ENCODE peak calls at places on chromosomes 13 and 19, in seven cellular contexts. One of them, this sample, is unnamed.

GRCh38 chr13:89862691-89863036 is 1484.8 kb upstream of the MIR17HG start:
- DNase-seq in OCI-LY7: no peak
- DNase-seq in Peyer's patch: no peak
- DNase-seq in HFF-Myc: no peak
- DNase-seq in astrocyte: no peak
- DNase-seq in AG04450: no peak
- DNase-seq in foreskin fibroblast: no peak
- DNase-seq in this sample: no peak

GRCh38 chr13:99610702-99611289 is 109.5 kb downstream of the TM9SF2 start:
- DNase-seq in OCI-LY7: no peak
- DNase-seq in Peyer's patch: no peak
- DNase-seq in HFF-Myc: no peak
- DNase-seq in astrocyte: no peak
- DNase-seq in AG04450: no peak
- DNase-seq in foreskin fibroblast: no peak
- DNase-seq in this sample: no peak

GRCh38 chr13:101211261-101211660 is 205.0 kb downstream of the NALCN start:
- DNase-seq in OCI-LY7: no peak
- DNase-seq in Peyer's patch: no peak
- DNase-seq in HFF-Myc: no peak
- DNase-seq in astrocyte: peak
- DNase-seq in AG04450: no peak
- DNase-seq in foreskin fibroblast: peak
- DNase-seq in this sample: no peak

GRCh38 chr19:7879102-7879770 is 5.0 kb upstream of the PRR36 start:
- DNase-seq in OCI-LY7: no peak
- DNase-seq in Peyer's patch: no peak
- DNase-seq in HFF-Myc: no peak
- DNase-seq in astrocyte: no peak
- DNase-seq in AG04450: no peak
- DNase-seq in foreskin fibroblast: no peak
- DNase-seq in this sample: no peak

GRCh38 chr19:19062454-19063182 is 1.2 kb upstream of the SLC25A42 start:
- DNase-seq in OCI-LY7: peak
- DNase-seq in Peyer's patch: no peak
- DNase-seq in HFF-Myc: peak
- DNase-seq in astrocyte: peak
- DNase-seq in AG04450: peak
- DNase-seq in foreskin fibroblast: peak
- DNase-seq in this sample: no peak

GRCh38 chr13:20136781-20137703 is 23.8 kb downstream of the GJA3 start:
- DNase-seq in OCI-LY7: no peak
- DNase-seq in Peyer's patch: no peak
- DNase-seq in HFF-Myc: no peak
- DNase-seq in astrocyte: no peak
- DNase-seq in AG04450: no peak
- DNase-seq in foreskin fibroblast: peak
- DNase-seq in this sample: peak

GRCh38 chr19:1082165-1082927 is 12.8 kb downstream of the POLR2E start:
- DNase-seq in OCI-LY7: peak
- DNase-seq in Peyer's patch: peak
- DNase-seq in HFF-Myc: no peak
- DNase-seq in astrocyte: no peak
- DNase-seq in AG04450: no peak
- DNase-seq in foreskin fibroblast: peak
- DNase-seq in this sample: peak

GRCh38 chr19:18604820-18605159 is 1.8 kb downstream of the CRLF1 start:
- DNase-seq in OCI-LY7: no peak
- DNase-seq in Peyer's patch: no peak
- DNase-seq in HFF-Myc: no peak
- DNase-seq in astrocyte: no peak
- DNase-seq in AG04450: no peak
- DNase-seq in foreskin fibroblast: no peak
- DNase-seq in this sample: no peak

GRCh38 chr19:30656520-30657100 is 284.4 kb downstream of the ZNF536 start:
- DNase-seq in OCI-LY7: no peak
- DNase-seq in Peyer's patch: no peak
- DNase-seq in HFF-Myc: no peak
- DNase-seq in astrocyte: no peak
- DNase-seq in AG04450: no peak
- DNase-seq in foreskin fibroblast: no peak
- DNase-seq in this sample: no peak

DNA sequence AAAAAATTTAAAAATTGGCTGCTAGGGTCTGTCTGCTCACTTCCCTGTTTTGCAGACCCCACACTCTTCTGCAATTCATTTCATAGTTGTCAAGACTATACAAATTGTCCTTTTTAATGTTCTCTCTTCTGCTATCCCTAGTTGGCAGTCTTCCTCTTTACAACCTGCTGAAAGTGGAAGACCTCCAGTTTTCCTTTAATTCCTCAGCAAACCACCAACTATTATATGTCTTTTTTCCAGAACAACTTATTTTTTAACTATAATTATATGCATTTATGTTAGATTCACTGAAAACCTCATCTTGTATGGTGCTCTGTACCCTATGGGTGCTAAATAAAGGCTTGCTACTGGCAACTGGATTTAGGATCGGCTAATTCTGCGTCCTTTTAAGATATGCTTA is 1.1 kb upstream of the PHF11 start:
- DNase-seq in OCI-LY7: peak
- DNase-seq in Peyer's patch: no peak
- DNase-seq in HFF-Myc: no peak
- DNase-seq in astrocyte: no peak
- DNase-seq in AG04450: no peak
- DNase-seq in foreskin fibroblast: peak
- DNase-seq in this sample: no peak
- TF ChIP-seq CTCF in OCI-LY7: peak
- TF ChIP-seq CTCF in Peyer's patch: no peak
- TF ChIP-seq CTCF in HFF-Myc: no peak
- TF ChIP-seq CTCF in astrocyte: no peak
- TF ChIP-seq CTCF in AG04450: no peak
- TF ChIP-seq CTCF in foreskin fibroblast: no peak
- TF ChIP-seq CTCF in this sample: no peak

DNA sequence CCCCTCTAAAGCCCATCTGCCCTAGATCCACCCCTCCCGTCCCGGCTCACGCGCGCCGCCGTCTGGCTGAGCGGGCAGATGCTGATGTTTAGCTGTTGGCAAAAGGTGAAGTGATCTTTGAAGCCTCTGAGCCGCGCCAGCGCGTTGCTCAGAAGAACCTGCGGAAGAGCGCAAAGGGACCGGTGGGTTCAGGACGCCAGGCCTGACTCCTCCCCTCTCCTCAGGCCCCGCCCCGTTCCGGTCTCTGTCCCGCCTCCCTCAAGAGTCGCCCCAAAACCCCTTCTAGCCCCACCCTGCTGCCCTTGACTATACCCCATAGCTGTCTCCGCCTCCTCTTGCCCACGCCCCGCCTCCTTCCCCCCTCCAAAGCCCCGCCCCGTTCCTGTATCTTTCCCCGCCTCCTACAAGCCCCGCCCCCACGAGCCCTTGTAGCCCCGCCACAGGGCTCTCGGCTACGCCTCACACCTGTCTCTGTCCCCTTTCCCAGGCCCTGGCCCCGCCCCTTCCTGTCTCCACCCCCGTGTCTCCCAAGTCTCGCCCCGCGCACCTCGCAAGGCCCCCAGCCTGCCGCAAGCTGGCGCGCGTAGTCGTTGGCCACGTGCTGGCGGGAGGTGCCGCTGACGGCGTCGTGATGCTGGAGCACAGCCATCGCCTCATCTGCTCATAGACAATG is 9.5 kb downstream of the MAN2B1 start:
- DNase-seq in OCI-LY7: peak
- DNase-seq in Peyer's patch: no peak
- DNase-seq in HFF-Myc: no peak
- DNase-seq in astrocyte: no peak
- DNase-seq in AG04450: no peak
- DNase-seq in foreskin fibroblast: no peak
- DNase-seq in this sample: no peak
- TF ChIP-seq CTCF in OCI-LY7: no peak
- TF ChIP-seq CTCF in Peyer's patch: no peak
- TF ChIP-seq CTCF in HFF-Myc: no peak
- TF ChIP-seq CTCF in astrocyte: no peak
- TF ChIP-seq CTCF in AG04450: no peak
- TF ChIP-seq CTCF in foreskin fibroblast: no peak
- TF ChIP-seq CTCF in this sample: no peak

GRCh38 chr19:43804443-43804842 is 2.2 kb upstream of the LYPD5 start:
- DNase-seq in OCI-LY7: no peak
- DNase-seq in Peyer's patch: no peak
- DNase-seq in HFF-Myc: no peak
- DNase-seq in astrocyte: no peak
- DNase-seq in AG04450: no peak
- DNase-seq in foreskin fibroblast: no peak
- DNase-seq in this sample: no peak

GRCh38 chr19:43807651-43808050 is 5.4 kb upstream of the LYPD5 start:
- DNase-seq in OCI-LY7: no peak
- DNase-seq in Peyer's patch: no peak
- DNase-seq in HFF-Myc: no peak
- DNase-seq in astrocyte: no peak
- DNase-seq in AG04450: no peak
- DNase-seq in foreskin fibroblast: no peak
- DNase-seq in this sample: no peak

GRCh38 chr19:43809762-43810696 is 7.8 kb upstream of the LYPD5 start:
- DNase-seq in OCI-LY7: peak
- DNase-seq in Peyer's patch: no peak
- DNase-seq in HFF-Myc: no peak
- DNase-seq in astrocyte: peak
- DNase-seq in AG04450: peak
- DNase-seq in foreskin fibroblast: peak
- DNase-seq in this sample: no peak

GRCh38 chr19:43802216-43802951 is at the start of gene LYPD5:
- DNase-seq in OCI-LY7: no peak
- DNase-seq in Peyer's patch: no peak
- DNase-seq in HFF-Myc: no peak
- DNase-seq in astrocyte: no peak
- DNase-seq in AG04450: no peak
- DNase-seq in foreskin fibroblast: no peak
- DNase-seq in this sample: no peak

GRCh38 chr19:43806848-43807247 is 4.6 kb upstream of the LYPD5 start:
- DNase-seq in OCI-LY7: no peak
- DNase-seq in Peyer's patch: no peak
- DNase-seq in HFF-Myc: no peak
- DNase-seq in astrocyte: no peak
- DNase-seq in AG04450: no peak
- DNase-seq in foreskin fibroblast: no peak
- DNase-seq in this sample: no peak
- TF ChIP-seq CTCF in OCI-LY7: no peak
- TF ChIP-seq CTCF in Peyer's patch: no peak
- TF ChIP-seq CTCF in HFF-Myc: no peak
- TF ChIP-seq CTCF in astrocyte: no peak
- TF ChIP-seq CTCF in AG04450: no peak
- TF ChIP-seq CTCF in foreskin fibroblast: no peak
- TF ChIP-seq CTCF in this sample: no peak

GRCh38 chr13:33445476-33445875 is 159.9 kb upstream of the STARD13 start:
- DNase-seq in OCI-LY7: no peak
- DNase-seq in Peyer's patch: no peak
- DNase-seq in HFF-Myc: no peak
- DNase-seq in astrocyte: no peak
- DNase-seq in AG04450: no peak
- DNase-seq in foreskin fibroblast: no peak
- DNase-seq in this sample: no peak

GRCh38 chr13:33445024-33445423 is 159.5 kb upstream of the STARD13 start:
- DNase-seq in OCI-LY7: no peak
- DNase-seq in Peyer's patch: no peak
- DNase-seq in HFF-Myc: no peak
- DNase-seq in astrocyte: no peak
- DNase-seq in AG04450: no peak
- DNase-seq in foreskin fibroblast: no peak
- DNase-seq in this sample: no peak

GRCh38 chr13:33446821-33447481 is 161.4 kb upstream of the STARD13 start:
- DNase-seq in OCI-LY7: no peak
- DNase-seq in Peyer's patch: no peak
- DNase-seq in HFF-Myc: peak
- DNase-seq in astrocyte: no peak
- DNase-seq in AG04450: no peak
- DNase-seq in foreskin fibroblast: peak
- DNase-seq in this sample: no peak

GRCh38 chr13:33435207-33435606 is 149.7 kb upstream of the STARD13 start:
- DNase-seq in OCI-LY7: no peak
- DNase-seq in Peyer's patch: no peak
- DNase-seq in HFF-Myc: no peak
- DNase-seq in astrocyte: no peak
- DNase-seq in AG04450: no peak
- DNase-seq in foreskin fibroblast: no peak
- DNase-seq in this sample: no peak

GRCh38 chr13:33441015-33441414 is 155.5 kb upstream of the STARD13 start:
- DNase-seq in OCI-LY7: no peak
- DNase-seq in Peyer's patch: no peak
- DNase-seq in HFF-Myc: no peak
- DNase-seq in astrocyte: no peak
- DNase-seq in AG04450: no peak
- DNase-seq in foreskin fibroblast: peak
- DNase-seq in this sample: peak
- TF ChIP-seq CTCF in OCI-LY7: peak
- TF ChIP-seq CTCF in Peyer's patch: peak
- TF ChIP-seq CTCF in HFF-Myc: peak
- TF ChIP-seq CTCF in astrocyte: peak
- TF ChIP-seq CTCF in AG04450: peak
- TF ChIP-seq CTCF in foreskin fibroblast: no peak
- TF ChIP-seq CTCF in this sample: no peak

DNA sequence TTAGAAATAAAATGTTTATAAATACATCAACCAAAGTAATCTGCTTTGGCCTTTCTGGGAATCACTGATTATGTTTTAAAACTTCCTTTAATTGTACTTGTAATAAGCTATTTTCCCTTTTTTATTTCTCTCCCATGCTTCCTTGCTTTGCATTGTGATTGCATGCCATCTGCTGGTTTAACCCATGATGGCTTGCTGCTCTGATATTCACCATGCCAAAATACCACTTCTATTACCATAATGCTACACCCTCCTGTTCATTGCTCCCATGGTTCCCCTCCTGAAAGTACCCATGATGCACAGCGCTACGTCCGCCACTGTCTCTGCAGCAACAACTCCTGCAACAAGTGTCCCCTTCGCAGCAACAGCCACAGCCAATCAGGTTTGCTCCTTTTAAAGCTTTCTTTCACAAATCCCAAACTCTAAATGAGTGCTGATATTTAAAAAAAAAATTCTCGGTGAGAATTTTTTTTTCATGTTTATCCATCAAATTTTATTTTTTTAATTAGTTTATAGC is 67.7 kb upstream of the RAP2A start:
- DNase-seq in OCI-LY7: no peak
- DNase-seq in Peyer's patch: no peak
- DNase-seq in HFF-Myc: no peak
- DNase-seq in astrocyte: no peak
- DNase-seq in AG04450: no peak
- DNase-seq in foreskin fibroblast: peak
- DNase-seq in this sample: no peak
- TF ChIP-seq CTCF in OCI-LY7: no peak
- TF ChIP-seq CTCF in Peyer's patch: no peak
- TF ChIP-seq CTCF in HFF-Myc: no peak
- TF ChIP-seq CTCF in astrocyte: no peak
- TF ChIP-seq CTCF in AG04450: peak
- TF ChIP-seq CTCF in foreskin fibroblast: no peak
- TF ChIP-seq CTCF in this sample: no peak